ENCODE peak calls at places on chromosomes 12 and 14, in five cellular contexts. N is testis, K is thoracic aorta, G is left ventricle myocardium inferior, C is tibial artery. W is an unnamed sample.

GRCh38 chr12:6367969-6368892 is 7.1 kb downstream of the SCNN1A start:
- DNase-seq in N (no peak), G (no peak), C (no peak), K (no peak), W (peak; percentile 46)

GRCh38 chr12:8644345-8645248 is 18.0 kb downstream of the MFAP5 start:
- DNase-seq in K (no peak), C (no peak), G (no peak), N (no peak), W (no peak)

GRCh38 chr14:98919431-98919830 is 352.6 kb downstream of the BCL11B start:
- DNase-seq in G (no peak), K (no peak), N (no peak), C (peak; percentile 7), W (no peak)

GRCh38 chr14:77878783-77879182 is 78.9 kb downstream of the ADCK1 start:
- DNase-seq in K (no peak), C (no peak), N (no peak), G (no peak), W (no peak)

GRCh38 chr14:104659764-104660523 is 29.5 kb upstream of the INF2 start:
- DNase-seq in K (no peak), N (no peak), G (no peak), C (no peak), W (no peak)

GRCh38 chr12:109961612-109962011 is 34.6 kb downstream of the GIT2 start:
- DNase-seq in G (no peak), K (no peak), N (no peak), C (no peak), W (no peak)

GRCh38 chr12:130775953-130776856 is 60.1 kb upstream of the RIMBP2 start:
- DNase-seq in G (no peak), K (no peak), C (peak; percentile 43), N (peak; percentile 67), W (no peak)

GRCh38 chr12:67415473-67415872 is 146.3 kb downstream of the CAND1 start:
- DNase-seq in N (peak; percentile 55), C (no peak), K (no peak), G (no peak), W (no peak)

GRCh38 chr14:100528962-100529560 is 58.2 kb downstream of the BEGAIN start:
- DNase-seq in N (peak; percentile 11), G (peak; percentile 6), K (no peak), C (no peak), W (peak; percentile 37)

GRCh38 chr14:68892961-68893360 is 86.1 kb downstream of the ACTN1 start:
- DNase-seq in N (no peak), G (no peak), C (no peak), K (no peak), W (no peak)

GRCh38 chr14:68894802-68895201 is 84.3 kb downstream of the ACTN1 start:
- DNase-seq in C (no peak), G (no peak), K (no peak), N (no peak), W (no peak)

GRCh38 chr14:68893566-68893965 is 85.5 kb downstream of the ACTN1 start:
- DNase-seq in N (no peak), G (no peak), K (no peak), C (no peak), W (no peak)

GRCh38 chr14:68895304-68895703 is 83.8 kb downstream of the ACTN1 start:
- DNase-seq in G (no peak), K (no peak), C (no peak), N (no peak), W (no peak)

DNA sequence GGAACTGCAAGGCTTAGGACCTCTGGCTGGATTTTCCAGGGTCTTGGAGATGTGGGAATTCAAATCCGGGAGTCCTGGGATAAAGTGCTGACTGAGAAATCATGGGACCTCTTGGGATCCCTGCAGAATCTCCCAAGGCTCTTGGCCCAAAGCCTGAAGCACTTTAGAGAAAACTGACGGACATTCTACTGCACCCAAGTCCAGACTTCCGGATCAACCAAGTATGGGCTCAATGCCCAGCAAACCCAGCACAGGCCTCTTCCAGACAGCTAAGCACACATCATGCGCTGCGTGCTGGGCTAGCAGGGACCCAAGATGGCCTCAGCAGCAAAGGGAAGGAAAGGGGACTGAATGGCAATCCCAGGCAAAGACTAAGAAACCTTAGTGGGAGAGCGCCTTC is 85.0 kb downstream of the ACTN1 start:
- DNase-seq in G (no peak), C (peak; percentile 49), K (peak; percentile 41), N (no peak), W (peak; percentile 35)
- H3K4me1 ChIP-seq in G (peaks cover 23% of the 10 kb centered on the region), C (no peaks in the 10 kb centered on the region), K (peaks cover 7% of the 10 kb centered on the region), N (no peaks in the 10 kb centered on the region), W (no peaks in the 10 kb centered on the region)

DNA sequence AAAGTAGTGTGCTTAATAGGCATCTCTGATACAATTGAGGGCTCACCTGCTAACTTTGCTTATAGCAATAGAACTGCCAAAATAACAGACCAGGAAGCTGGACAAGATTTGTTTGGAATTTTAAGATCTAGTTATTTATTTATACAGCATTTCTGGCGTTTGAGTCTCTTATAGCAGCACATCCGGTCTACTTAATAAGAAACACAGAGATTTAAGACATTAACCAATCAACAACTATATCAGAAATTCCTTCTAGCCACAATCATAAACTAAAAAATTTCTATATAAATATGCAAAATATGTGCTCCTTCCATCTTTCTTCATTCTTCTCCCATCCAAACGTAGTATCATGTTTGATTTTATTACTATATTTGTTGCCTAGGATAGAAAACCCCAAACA is 2.6 kb downstream of the RTN1 start:
- DNase-seq in N (no peak), K (no peak), C (no peak), G (no peak), W (no peak)
- H3K27ac ChIP-seq in N (no peak overlapping the region), K (no peak overlapping the region), C (no peak overlapping the region), G (no peak overlapping the region), W (no peak overlapping the region)

GRCh38 chr12:27608890-27609289 is 84.9 kb downstream of the PPFIBP1 start:
- DNase-seq in G (no peak), C (no peak), K (no peak), N (no peak), W (no peak)

GRCh38 chr12:27607611-27608010 is 83.6 kb downstream of the PPFIBP1 start:
- DNase-seq in G (no peak), K (no peak), C (no peak), N (no peak), W (no peak)

GRCh38 chr12:27604431-27604830 is 80.4 kb downstream of the PPFIBP1 start:
- DNase-seq in C (no peak), G (no peak), N (no peak), K (no peak), W (no peak)

GRCh38 chr12:27610380-27610779 is 85.9 kb upstream of the REP15 start:
- DNase-seq in G (no peak), K (no peak), C (no peak), N (no peak), W (no peak)

DNA sequence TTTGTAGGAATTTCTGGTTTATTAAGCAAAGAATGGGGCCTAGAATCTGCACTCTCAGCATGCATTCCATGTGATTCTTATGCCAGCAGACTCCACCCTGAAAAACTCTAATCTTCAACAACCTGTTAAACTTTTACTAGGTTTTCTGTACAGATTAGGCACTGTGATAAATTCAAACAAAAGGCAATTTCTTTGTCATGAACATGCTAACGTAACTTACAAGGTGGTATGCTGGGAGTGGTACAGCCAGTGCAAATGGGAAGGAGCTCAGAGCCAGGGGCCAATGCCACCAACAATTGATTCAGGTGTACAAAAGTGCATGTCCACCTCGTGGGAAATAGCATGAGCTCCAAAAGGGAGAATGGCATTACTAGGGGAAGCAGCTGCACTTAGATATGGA is 83.0 kb downstream of the PPFIBP1 start:
- DNase-seq in K (no peak), G (no peak), C (no peak), N (no peak), W (no peak)
- H3K4me1 ChIP-seq in K (peaks cover 7% of the 10 kb centered on the region), G (peaks cover 98% of the 10 kb centered on the region), C (no peaks in the 10 kb centered on the region), N (peaks cover 8% of the 10 kb centered on the region), W (peaks cover 25% of the 10 kb centered on the region)

DNA sequence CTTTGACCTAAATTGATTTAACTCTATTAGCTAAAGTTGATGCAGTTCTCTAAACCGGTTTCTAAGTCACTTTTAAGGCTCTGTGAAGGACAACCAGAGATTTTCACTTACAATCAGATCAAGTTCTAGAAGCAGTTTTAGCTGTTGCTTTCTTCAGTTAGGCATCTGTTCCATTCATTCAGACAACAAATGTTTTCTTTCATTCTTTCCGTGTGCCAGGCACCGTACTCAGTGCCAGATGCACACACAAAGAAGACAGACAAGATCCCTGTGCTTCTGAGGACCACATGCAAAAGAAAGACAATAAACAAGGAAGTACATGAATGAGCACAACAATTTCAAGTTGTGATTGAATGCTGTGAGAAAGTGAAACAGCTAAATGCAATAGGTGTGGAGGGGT is 11.1 kb upstream of the EGLN3 start:
- DNase-seq in K (no peak), N (no peak), G (no peak), C (no peak), W (no peak)
- H3K27ac ChIP-seq in K (no peak overlapping the region), N (no peak overlapping the region), G (no peak overlapping the region), C (no peak overlapping the region), W (no peak overlapping the region)

GRCh38 chr12:89350661-89351488 is 1.4 kb downstream of the DUSP6 start:
- DNase-seq in C (no peak), N (no peak), G (peak; percentile 36), K (no peak), W (peak; percentile 62)
- H3K4me1 ChIP-seq in C (no peaks in the 10 kb centered on the region), N (no peaks in the 10 kb centered on the region), G (peaks cover 87% of the 10 kb centered on the region), K (peaks cover 13% of the 10 kb centered on the region), W (peaks cover 40% of the 10 kb centered on the region)

GRCh38 chr14:94382684-94383663 is 5.4 kb downstream of the SERPINA1 start:
- DNase-seq in N (no peak), K (no peak), G (no peak), C (no peak), W (no peak)

GRCh38 chr14:94381149-94382030 is 7.0 kb downstream of the SERPINA1 start:
- DNase-seq in K (no peak), C (no peak), G (no peak), N (no peak), W (no peak)

GRCh38 chr14:94380225-94381148 is 7.9 kb downstream of the SERPINA1 start:
- DNase-seq in K (no peak), C (no peak), N (no peak), G (no peak), W (no peak)

GRCh38 chr14:94383777-94384176 is 4.6 kb downstream of the SERPINA1 start:
- DNase-seq in G (no peak), C (no peak), N (no peak), K (no peak), W (no peak)

GRCh38 chr14:94382099-94382498 is 6.3 kb downstream of the SERPINA1 start:
- DNase-seq in G (no peak), K (no peak), N (no peak), C (no peak), W (no peak)
- H3K27ac ChIP-seq in G (no peak overlapping the region), K (no peak overlapping the region), N (no peak overlapping the region), C (no peak overlapping the region), W (no peak overlapping the region)

W was measured in lower lobe of right lung.